ENCODE peak calls at places on chromosomes 4 and X, in eight cellular contexts. E is ovary; W is heart left ventricle; H is renal cortical epithelial cell; L is Calu3; A is activated CD8-positive, alpha-beta T cell treated with anti-CD3 and anti-CD28 coated beads for 36 hours; Z is HFFc6; F is NAMALWA. K is an unnamed sample.

GRCh38 chr4:26992657-26993361 is 132.2 kb downstream of the STIM2 start:
- DNase-seq in F (peak), E (peak), H (peak), W (no peak), L (no peak), Z (no peak), A (peak), K (no peak)

GRCh38 chrX:26586570-26586969 is 370.6 kb downstream of the MAGEB5 start:
- DNase-seq in F (no peak), L (no peak), A (no peak), Z (no peak), H (peak), W (no peak), E (no peak), K (no peak)

GRCh38 chr4:13559414-13559813 is 15.1 kb upstream of the NKX3-2 start:
- DNase-seq in W (no peak), E (no peak), A (no peak), Z (peak), F (no peak), H (peak), L (no peak), K (no peak)

GRCh38 chrX:56766554-56767412 is 37.7 kb downstream of the NBDY start:
- DNase-seq in H (no peak), F (no peak), Z (peak), A (no peak), W (no peak), L (no peak), E (no peak), K (no peak)

GRCh38 chr4:78214078-78214477 is 157.0 kb downstream of the FRAS1 start:
- DNase-seq in Z (no peak), F (no peak), H (no peak), L (no peak), E (no peak), W (no peak), A (no peak), K (no peak)

GRCh38 chrX:134975516-134975915 is 15.3 kb upstream of the SMIM10 start:
- DNase-seq in L (no peak), A (no peak), E (no peak), F (no peak), H (no peak), Z (no peak), W (no peak), K (no peak)

GRCh38 chrX:1178580-1179057 is 33.8 kb downstream of the CRLF2 start:
- DNase-seq in E (no peak), L (no peak), H (no peak), F (no peak), Z (peak), A (peak), W (no peak), K (no peak)

GRCh38 chrX:13261348-13261747 is 58.5 kb downstream of the ATXN3L start:
- DNase-seq in H (no peak), Z (no peak), E (no peak), A (no peak), W (no peak), F (no peak), L (no peak), K (no peak)

GRCh38 chrX:16836371-16836770 is 33.8 kb downstream of the RBBP7 start:
- DNase-seq in E (no peak), Z (no peak), H (peak), F (peak), A (peak), W (no peak), L (peak), K (no peak)